ENCODE peak calls at places on chromosomes 16 and 17, in six cellular contexts. O, A, D, S, V and T are unnamed samples. For H3K4me1, the result is how much of the 10 kb centered on the place peaks cover.

GRCh38 chr17:82788206-82789001 is 36.5 kb downstream of the TBCD start:
- DNase-seq in S (no peak), V (no peak), D (no peak), O (no peak), A (no peak), T (no peak)

GRCh38 chr17:46020023-46020735 is 21.1 kb downstream of the STH start:
- DNase-seq in A (peak), V (no peak), S (no peak), D (no peak), O (no peak), T (no peak)

GRCh38 chr16:84478172-84478948 is 26.1 kb downstream of the MEAK7 start:
- DNase-seq in S (peak), D (peak), O (no peak), A (no peak), V (no peak), T (no peak)

GRCh38 chr16:21265104-21265825 is 12.8 kb downstream of the CRYM start:
- DNase-seq in V (peak), S (no peak), O (no peak), D (no peak), A (no peak), T (no peak)

GRCh38 chr17:48603959-48604769 is 622 bp downstream of the HOXB6 start:
- DNase-seq in D (no peak), O (peak), A (no peak), S (no peak), V (no peak), T (no peak)

GRCh38 chr17:72561266-72561665 is 440.4 kb downstream of the SOX9 start:
- DNase-seq in V (no peak), A (no peak), O (no peak), S (no peak), D (no peak), T (no peak)

GRCh38 chr16:83402969-83403368 is 404.8 kb upstream of the HSBP1 start:
- DNase-seq in A (no peak), V (no peak), S (peak), D (peak), O (no peak), T (no peak)

GRCh38 chr16:70741779-70742125 is 55.9 kb upstream of the MTSS2 start:
- DNase-seq in A (no peak), O (no peak), D (no peak), S (no peak), V (no peak), T (no peak)

GRCh38 chr16:2706611-2707311 is 13.3 kb downstream of the PRSS27 start:
- DNase-seq in S (no peak), V (no peak), D (no peak), A (no peak), O (no peak), T (no peak)

GRCh38 chr16:67311607-67312449 is 14.7 kb downstream of the KCTD19 start:
- DNase-seq in V (no peak), A (no peak), S (peak), D (peak), O (no peak), T (peak)

GRCh38 chr17:56754523-56755208 is 79.1 kb downstream of the C17orf67 start:
- DNase-seq in O (peak), D (peak), V (no peak), A (no peak), S (peak), T (peak)

GRCh38 chr17:52604105-52604504 is 445.6 kb upstream of the CA10 start:
- DNase-seq in D (no peak), A (no peak), V (no peak), S (no peak), O (no peak), T (no peak)

GRCh38 chr17:31291820-31292219 is 5.2 kb downstream of the OMG start:
- DNase-seq in O (no peak), S (peak), V (no peak), A (no peak), D (no peak), T (no peak)

GRCh38 chr16:54201200-54201599 is 85.4 kb downstream of the IRX3 start:
- DNase-seq in V (no peak), A (peak), O (no peak), D (no peak), S (no peak), T (no peak)

GRCh38 chr17:58316260-58316960 is 12.2 kb downstream of the TSPOAP1 start:
- DNase-seq in A (peak), S (no peak), D (no peak), O (peak), V (no peak), T (peak)

GRCh38 chr16:2822158-2822495 is 5.1 kb downstream of the PRSS21 start:
- DNase-seq in D (no peak), V (no peak), O (peak), S (no peak), A (peak), T (no peak)

GRCh38 chr17:50203589-50204345 is 2.3 kb upstream of the COL1A1 start:
- DNase-seq in S (peak), A (peak), O (no peak), V (no peak), D (peak), T (peak)

GRCh38 chr17:42453544-42453943 is 5.1 kb upstream of the ATP6V0A1 start:
- DNase-seq in V (no peak), D (no peak), S (no peak), O (no peak), A (no peak), T (no peak)

GRCh38 chr16:3536271-3536671 is 35.5 kb downstream of the CLUAP1 start:
- DNase-seq in O (no peak), V (no peak), A (no peak), D (peak), S (peak), T (no peak)

GRCh38 chr16:66474750-66475199 is 47.7 kb downstream of the BEAN1 start:
- DNase-seq in A (peak), S (no peak), V (no peak), D (no peak), O (peak), T (no peak)

GRCh38 chr16:3256146-3256875 is at the start of gene MEFV:
- DNase-seq in D (no peak), A (no peak), O (no peak), V (no peak), S (peak), T (no peak)

GRCh38 chr17:31470592-31470991 is 79.1 kb downstream of the RAB11FIP4 start:
- DNase-seq in D (no peak), V (no peak), O (no peak), S (no peak), A (no peak), T (no peak)

GRCh38 chr17:45847101-45847500 is 2.4 kb downstream of the SPPL2C start:
- DNase-seq in V (no peak), O (no peak), A (no peak), D (no peak), S (no peak), T (no peak)

GRCh38 chr17:38673714-38674012 is 1.1 kb downstream of the EPOP start:
- DNase-seq in D (peak), S (no peak), A (no peak), O (no peak), V (peak), T (no peak)

GRCh38 chr17:48597775-48598631 is 4.4 kb upstream of the HOXB5 start:
- DNase-seq in V (no peak), O (peak), D (peak), A (peak), S (peak), T (peak)

GRCh38 chr16:78503501-78504110 is 404.2 kb downstream of the WWOX start:
- DNase-seq in D (peak), A (peak), S (peak), V (no peak), O (peak), T (peak)

GRCh38 chr16:2250652-2251280 is 621 bp downstream of the ECI1 start:
- DNase-seq in D (no peak), S (no peak), A (peak), V (no peak), O (no peak), T (peak)

GRCh38 chr16:19384656-19385055 is 33.0 kb upstream of the TMC5 start:
- DNase-seq in V (no peak), A (no peak), D (no peak), S (no peak), O (no peak), T (no peak)

GRCh38 chr16:50208460-50208931 is 55.4 kb downstream of the TENT4B start:
- DNase-seq in O (no peak), S (peak), V (no peak), D (no peak), A (no peak), T (no peak)
- H3K4me1 ChIP-seq in O (under half), S (under half), V (half or more), D (under half), A (under half), T (half or more)

GRCh38 chr17:74567397-74567796 is at the start of gene CD300H:
- DNase-seq in A (no peak), V (no peak), S (no peak), O (no peak), D (no peak), T (no peak)
- H3K4me3 ChIP-seq in A (no peak), V (no peak), S (no peak), O (no peak), D (no peak), T (no peak)

GRCh38 chr17:77118251-77118928 is 22.4 kb upstream of the SEC14L1 start:
- DNase-seq in V (peak), A (no peak), O (no peak), D (no peak), S (no peak), T (no peak)
- H3K4me1 ChIP-seq in V (half or more), A (under half), O (under half), D (under half), S (under half), T (under half)

DNA sequence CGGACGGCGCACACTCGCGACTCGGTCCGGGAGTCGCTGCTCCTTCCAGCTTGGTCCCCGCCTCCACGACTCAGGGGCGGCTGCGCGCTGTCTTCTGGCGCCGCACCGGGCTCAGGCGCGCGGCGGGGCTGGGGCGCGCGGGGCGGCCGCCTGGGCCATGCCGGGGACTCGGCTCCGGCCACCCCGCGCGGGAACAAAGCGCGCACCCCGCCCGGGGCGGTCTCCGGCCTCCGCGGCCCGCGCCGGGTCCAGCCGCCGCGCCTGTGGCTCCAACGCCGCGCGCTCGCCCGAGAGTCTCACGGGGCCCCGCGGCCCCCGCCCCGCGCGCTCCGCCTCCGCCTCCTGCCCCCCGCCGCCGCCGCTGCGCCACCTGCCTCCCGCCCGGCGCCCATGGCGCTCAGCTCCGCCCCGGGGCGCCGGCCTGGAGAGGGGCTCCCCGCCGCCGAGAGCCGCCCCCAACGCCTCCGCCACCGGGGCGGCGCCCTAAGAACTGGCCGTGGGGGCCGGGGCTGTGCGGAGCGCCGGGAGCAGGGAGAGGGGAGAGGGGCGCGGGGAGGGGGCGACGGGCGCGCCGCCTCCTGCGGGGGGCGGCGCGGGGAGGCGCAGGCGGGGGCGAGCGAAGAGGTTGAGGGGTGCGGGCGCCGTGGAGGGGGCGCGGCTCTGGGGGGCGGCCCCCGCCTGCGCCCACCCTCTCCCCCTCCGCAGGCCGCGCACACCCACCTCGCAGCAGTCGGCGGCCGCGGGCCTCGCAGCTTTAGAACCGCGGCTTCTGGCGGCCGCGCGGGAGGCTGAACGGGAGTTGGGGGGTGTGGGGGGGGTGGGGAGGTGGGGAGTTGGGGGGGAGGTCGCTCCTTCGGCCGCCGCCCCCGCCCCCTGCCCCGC is 35.7 kb downstream of the CBFA2T3 start:
- DNase-seq in D (no peak), S (no peak), V (peak), O (peak), A (no peak), T (no peak)
- H3K4me3 ChIP-seq in D (no peak), S (no peak), V (peak), O (no peak), A (peak), T (no peak)